ENCODE peak calls at places on chromosomes 13 and 19, in seven cellular contexts. One of them, this sample, is unnamed.

GRCh38 chr19:39419003-39419402 is 6.5 kb downstream of the PLEKHG2 start:
- DNase-seq in IMR-90: no peak
- DNase-seq in H9: no peak
- DNase-seq in neuronal stem cell: no peak
- DNase-seq in mesendoderm: no peak
- DNase-seq in H1: no peak
- DNase-seq in trophoblast cell: no peak
- DNase-seq in this sample: peak

GRCh38 chr13:49731766-49732165 is 40.5 kb upstream of the EBPL start:
- DNase-seq in IMR-90: peak
- DNase-seq in H9: no peak
- DNase-seq in neuronal stem cell: no peak
- DNase-seq in mesendoderm: no peak
- DNase-seq in H1: no peak
- DNase-seq in trophoblast cell: no peak
- DNase-seq in this sample: peak

GRCh38 chr13:39035204-39035603 is 2.7 kb downstream of the PROSER1 start:
- DNase-seq in IMR-90: no peak
- DNase-seq in H9: no peak
- DNase-seq in neuronal stem cell: no peak
- DNase-seq in mesendoderm: peak
- DNase-seq in H1: no peak
- DNase-seq in trophoblast cell: no peak
- DNase-seq in this sample: no peak

GRCh38 chr13:82879921-82880320 is 1002.4 kb downstream of the SLITRK1 start:
- DNase-seq in IMR-90: no peak
- DNase-seq in H9: no peak
- DNase-seq in neuronal stem cell: peak
- DNase-seq in mesendoderm: no peak
- DNase-seq in H1: no peak
- DNase-seq in trophoblast cell: no peak
- DNase-seq in this sample: no peak

GRCh38 chr19:6236310-6237291 is 43.2 kb downstream of the MLLT1 start:
- DNase-seq in IMR-90: no peak
- DNase-seq in H9: no peak
- DNase-seq in neuronal stem cell: no peak
- DNase-seq in mesendoderm: no peak
- DNase-seq in H1: no peak
- DNase-seq in trophoblast cell: no peak
- DNase-seq in this sample: no peak

GRCh38 chr13:98919566-98919965 is 58.3 kb downstream of the DOCK9 start:
- DNase-seq in IMR-90: no peak
- DNase-seq in H9: no peak
- DNase-seq in neuronal stem cell: no peak
- DNase-seq in mesendoderm: peak
- DNase-seq in H1: no peak
- DNase-seq in trophoblast cell: no peak
- DNase-seq in this sample: no peak

GRCh38 chr19:7822910-7823515 is 7.0 kb upstream of the EVI5L start:
- DNase-seq in IMR-90: no peak
- DNase-seq in H9: no peak
- DNase-seq in neuronal stem cell: no peak
- DNase-seq in mesendoderm: no peak
- DNase-seq in H1: no peak
- DNase-seq in trophoblast cell: no peak
- DNase-seq in this sample: no peak

GRCh38 chr19:8697671-8698432 is 743 bp downstream of the ACTL9 start:
- DNase-seq in IMR-90: no peak
- DNase-seq in H9: peak
- DNase-seq in neuronal stem cell: no peak
- DNase-seq in mesendoderm: peak
- DNase-seq in H1: peak
- DNase-seq in trophoblast cell: no peak
- DNase-seq in this sample: no peak

GRCh38 chr13:42574435-42575311 is 721 bp downstream of the TNFSF11 start:
- DNase-seq in IMR-90: no peak
- DNase-seq in H9: peak
- DNase-seq in neuronal stem cell: no peak
- DNase-seq in mesendoderm: peak
- DNase-seq in H1: no peak
- DNase-seq in trophoblast cell: no peak
- DNase-seq in this sample: peak

GRCh38 chr13:40221460-40222201 is 444.8 kb downstream of the FOXO1 start:
- DNase-seq in IMR-90: no peak
- DNase-seq in H9: no peak
- DNase-seq in neuronal stem cell: no peak
- DNase-seq in mesendoderm: no peak
- DNase-seq in H1: no peak
- DNase-seq in trophoblast cell: peak
- DNase-seq in this sample: peak

GRCh38 chr13:80901111-80902014 is 560.4 kb upstream of the SPRY2 start:
- DNase-seq in IMR-90: no peak
- DNase-seq in H9: no peak
- DNase-seq in neuronal stem cell: no peak
- DNase-seq in mesendoderm: no peak
- DNase-seq in H1: no peak
- DNase-seq in trophoblast cell: no peak
- DNase-seq in this sample: no peak

GRCh38 chr13:99959127-99959529 is 12.4 kb downstream of the ZIC5 start:
- DNase-seq in IMR-90: no peak
- DNase-seq in H9: no peak
- DNase-seq in neuronal stem cell: no peak
- DNase-seq in mesendoderm: no peak
- DNase-seq in H1: no peak
- DNase-seq in trophoblast cell: no peak
- DNase-seq in this sample: no peak

GRCh38 chr19:5182811-5183210 is 157.8 kb downstream of the PTPRS start:
- DNase-seq in IMR-90: no peak
- DNase-seq in H9: no peak
- DNase-seq in neuronal stem cell: no peak
- DNase-seq in mesendoderm: no peak
- DNase-seq in H1: no peak
- DNase-seq in trophoblast cell: no peak
- DNase-seq in this sample: no peak

GRCh38 chr13:53743906-53744305 is 715.3 kb downstream of the OLFM4 start:
- DNase-seq in IMR-90: no peak
- DNase-seq in H9: no peak
- DNase-seq in neuronal stem cell: no peak
- DNase-seq in mesendoderm: peak
- DNase-seq in H1: no peak
- DNase-seq in trophoblast cell: no peak
- DNase-seq in this sample: no peak

GRCh38 chr19:5654931-5655330 is 25.4 kb downstream of the MICOS13 start:
- DNase-seq in IMR-90: no peak
- DNase-seq in H9: no peak
- DNase-seq in neuronal stem cell: no peak
- DNase-seq in mesendoderm: no peak
- DNase-seq in H1: no peak
- DNase-seq in trophoblast cell: no peak
- DNase-seq in this sample: no peak

GRCh38 chr13:102198418-102199322 is 203.2 kb downstream of the FGF14 start:
- DNase-seq in IMR-90: peak
- DNase-seq in H9: no peak
- DNase-seq in neuronal stem cell: no peak
- DNase-seq in mesendoderm: no peak
- DNase-seq in H1: no peak
- DNase-seq in trophoblast cell: no peak
- DNase-seq in this sample: peak

GRCh38 chr13:94254737-94255136 is 224.7 kb downstream of the DCT start:
- DNase-seq in IMR-90: peak
- DNase-seq in H9: no peak
- DNase-seq in neuronal stem cell: no peak
- DNase-seq in mesendoderm: no peak
- DNase-seq in H1: no peak
- DNase-seq in trophoblast cell: no peak
- DNase-seq in this sample: no peak

GRCh38 chr19:19399733-19400438 is 5.6 kb upstream of the GATAD2A start:
- DNase-seq in IMR-90: peak
- DNase-seq in H9: no peak
- DNase-seq in neuronal stem cell: no peak
- DNase-seq in mesendoderm: no peak
- DNase-seq in H1: no peak
- DNase-seq in trophoblast cell: no peak
- DNase-seq in this sample: peak

GRCh38 chr19:55578761-55579747 is 1.6 kb downstream of the ZNF579 start:
- DNase-seq in IMR-90: no peak
- DNase-seq in H9: no peak
- DNase-seq in neuronal stem cell: no peak
- DNase-seq in mesendoderm: no peak
- DNase-seq in H1: no peak
- DNase-seq in trophoblast cell: no peak
- DNase-seq in this sample: no peak
- H3K4me2 ChIP-seq in IMR-90: peak
- H3K4me2 ChIP-seq in H9: peak
- H3K4me2 ChIP-seq in neuronal stem cell: peak
- H3K4me2 ChIP-seq in mesendoderm: peak
- H3K4me2 ChIP-seq in H1: peak
- H3K4me2 ChIP-seq in trophoblast cell: peak
- H3K4me2 ChIP-seq in this sample: peak

DNA sequence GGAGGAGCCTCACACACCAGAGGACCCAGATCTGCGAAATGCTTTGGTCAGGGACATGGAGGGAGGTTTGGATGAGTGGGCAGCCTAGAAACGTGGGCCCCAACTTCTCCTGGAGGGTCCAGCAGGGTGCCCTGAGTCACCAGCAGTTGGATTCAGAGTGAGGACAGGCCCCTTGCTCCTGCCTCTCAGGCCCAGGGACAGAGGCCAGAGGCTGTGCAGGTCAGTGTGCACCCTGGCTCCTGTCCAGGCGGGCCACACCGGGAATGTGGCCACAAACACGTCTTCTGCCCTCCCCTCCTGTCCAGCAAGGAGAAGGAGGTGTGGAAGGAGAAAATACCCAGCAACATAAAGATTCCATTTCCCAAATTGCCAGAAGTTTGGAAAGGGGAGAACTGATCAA is 19.4 kb downstream of the IRS2 start:
- DNase-seq in IMR-90: no peak
- DNase-seq in H9: no peak
- DNase-seq in neuronal stem cell: no peak
- DNase-seq in mesendoderm: no peak
- DNase-seq in H1: no peak
- DNase-seq in trophoblast cell: no peak
- DNase-seq in this sample: no peak
- H2AK5ac ChIP-seq in IMR-90: no peak
- H2AK5ac ChIP-seq in H9: no peak
- H2AK5ac ChIP-seq in neuronal stem cell: no peak
- H2AK5ac ChIP-seq in mesendoderm: no peak
- H2AK5ac ChIP-seq in H1: no peak
- H2AK5ac ChIP-seq in trophoblast cell: no peak
- H2AK5ac ChIP-seq in this sample: no peak

DNA sequence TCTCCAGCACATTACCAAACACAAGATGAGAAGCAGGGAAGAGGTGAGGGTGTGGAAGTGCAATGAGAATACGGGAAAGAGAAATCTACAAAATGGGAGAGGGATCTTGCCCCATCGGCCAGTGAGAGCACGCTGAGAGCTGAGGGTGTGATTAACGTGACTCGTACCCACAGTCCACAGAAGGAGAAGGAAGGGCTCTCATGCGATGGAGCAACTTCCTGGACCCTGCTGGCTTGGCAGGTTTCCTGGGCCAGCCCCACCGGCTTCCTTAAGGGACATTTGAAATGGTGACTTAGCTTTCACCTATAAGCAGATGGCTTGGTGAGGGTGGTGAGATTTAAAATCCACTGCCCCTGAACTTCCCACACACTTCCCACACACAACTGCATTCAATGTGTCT is 740.1 kb downstream of the UQCRFS1 start:
- DNase-seq in IMR-90: no peak
- DNase-seq in H9: no peak
- DNase-seq in neuronal stem cell: no peak
- DNase-seq in mesendoderm: no peak
- DNase-seq in H1: no peak
- DNase-seq in trophoblast cell: peak
- DNase-seq in this sample: no peak
- H3K4me2 ChIP-seq in IMR-90: no peak
- H3K4me2 ChIP-seq in H9: no peak
- H3K4me2 ChIP-seq in neuronal stem cell: no peak
- H3K4me2 ChIP-seq in mesendoderm: no peak
- H3K4me2 ChIP-seq in H1: no peak
- H3K4me2 ChIP-seq in trophoblast cell: no peak
- H3K4me2 ChIP-seq in this sample: no peak

GRCh38 chr13:46317120-46317519 is 69.9 kb downstream of the RUBCNL start:
- DNase-seq in IMR-90: no peak
- DNase-seq in H9: no peak
- DNase-seq in neuronal stem cell: no peak
- DNase-seq in mesendoderm: peak
- DNase-seq in H1: no peak
- DNase-seq in trophoblast cell: no peak
- DNase-seq in this sample: peak
- H2AK5ac ChIP-seq in IMR-90: no peak
- H2AK5ac ChIP-seq in H9: no peak
- H2AK5ac ChIP-seq in neuronal stem cell: no peak
- H2AK5ac ChIP-seq in mesendoderm: no peak
- H2AK5ac ChIP-seq in H1: no peak
- H2AK5ac ChIP-seq in trophoblast cell: no peak
- H2AK5ac ChIP-seq in this sample: no peak

This sample was measured in mesenchymal stem cell.